ENCODE peak calls at places on chromosomes 7 and 10, in six cellular contexts. O is neuronal stem cell, H is IMR-90, Y is mesendoderm, L is H1, U is mesenchymal stem cell. D is an unnamed sample.

GRCh38 chr7:50190772-50191171 is 97.7 kb upstream of the ZPBP start:
- DNase-seq in O (no peak), H (no peak), Y (no peak), L (no peak), U (no peak), D (no peak)

GRCh38 chr10:27542812-27543211 is 38.7 kb downstream of the RAB18 start:
- DNase-seq in O (no peak), H (peak; percentile 68), Y (no peak), L (no peak), U (peak; percentile 73), D (no peak)

GRCh38 chr10:36475746-36476145 is 649.7 kb upstream of the ANKRD30A start:
- DNase-seq in O (no peak), H (peak; percentile 44), Y (no peak), L (no peak), U (no peak), D (no peak)

GRCh38 chr7:127776776-127777390 is 124.9 kb downstream of the SND1 start:
- DNase-seq in O (no peak), H (peak; percentile 79), Y (no peak), L (no peak), U (peak; percentile 85), D (no peak)

GRCh38 chr10:30422981-30423654 is 10.9 kb upstream of the MAP3K8 start:
- DNase-seq in O (peak; percentile 27), H (peak; percentile 86), Y (peak; percentile 98), L (no peak), U (peak; percentile 33), D (peak; percentile 74)

GRCh38 chr7:6227294-6227846 is 45.1 kb downstream of the CYTH3 start:
- DNase-seq in O (no peak), H (peak; percentile 51), Y (no peak), L (no peak), U (no peak), D (no peak)

GRCh38 chr10:121167534-121168243 is 316.5 kb downstream of the WDR11 start:
- DNase-seq in O (no peak), H (no peak), Y (no peak), L (no peak), U (no peak), D (no peak)

GRCh38 chr10:68561804-68562649 is 1.9 kb downstream of the TET1 start:
- DNase-seq in O (peak; percentile 42), H (no peak), Y (peak; percentile 69), L (peak; percentile 68), U (peak; percentile 66), D (peak; percentile 53)

GRCh38 chr10:116417821-116418220 is 9.8 kb upstream of the PNLIPRP3 start:
- DNase-seq in O (no peak), H (no peak), Y (no peak), L (no peak), U (no peak), D (no peak)

GRCh38 chr10:31939797-31940708 is 11.4 kb upstream of the ARHGAP12 start:
- DNase-seq in O (no peak), H (no peak), Y (peak; percentile 27), L (no peak), U (peak; percentile 38), D (no peak)

GRCh38 chr7:84092207-84092606 is 102.4 kb downstream of the SEMA3A start:
- DNase-seq in O (no peak), H (peak; percentile 40), Y (no peak), L (no peak), U (peak; percentile 71), D (no peak)

GRCh38 chr10:93815304-93816091 is 57.8 kb downstream of the LGI1 start:
- DNase-seq in O (peak; percentile 26), H (no peak), Y (peak; percentile 57), L (no peak), U (peak; percentile 59), D (peak; percentile 37)

DNA sequence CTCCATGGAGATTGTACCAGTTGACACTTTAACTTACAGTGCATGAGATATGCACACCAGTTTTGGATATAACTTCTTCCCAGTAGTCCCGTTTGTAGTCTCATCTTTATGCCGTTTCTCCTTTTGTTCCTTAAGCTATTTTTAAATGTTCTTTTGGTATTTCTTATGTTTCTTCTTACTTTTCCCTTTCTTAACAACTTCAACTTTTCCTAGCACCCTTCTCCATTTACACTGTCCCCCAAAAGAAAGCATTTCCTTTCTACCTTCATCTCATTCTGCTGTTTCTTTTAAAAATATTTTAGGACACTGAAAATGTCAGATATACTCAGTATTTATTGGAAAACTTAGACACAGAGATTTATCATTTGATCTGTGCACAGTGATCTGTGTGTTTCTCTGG is 1.5 kb downstream of the PSMC2 start:
- DNase-seq in O (no peak), H (no peak), Y (no peak), L (no peak), U (no peak), D (no peak)
- H3K9ac ChIP-seq in O (no peak overlapping the region), H (no peak overlapping the region), Y (no peak overlapping the region), L (no peak overlapping the region), U (peak overlapping the region; percentile 96), D (no peak overlapping the region)

GRCh38 chr7:151103973-151104372 is 17.7 kb downstream of the AGAP3 start:
- DNase-seq in O (no peak), H (no peak), Y (no peak), L (no peak), U (no peak), D (no peak)

GRCh38 chr7:151101621-151102396 is 15.5 kb downstream of the AGAP3 start:
- DNase-seq in O (no peak), H (no peak), Y (no peak), L (no peak), U (no peak), D (no peak)

GRCh38 chr7:151102991-151103390 is 16.7 kb downstream of the AGAP3 start:
- DNase-seq in O (no peak), H (no peak), Y (no peak), L (no peak), U (no peak), D (no peak)

GRCh38 chr7:151099486-151100211 is 13.4 kb downstream of the AGAP3 start:
- DNase-seq in O (no peak), H (no peak), Y (no peak), L (no peak), U (peak; percentile 38), D (no peak)

GRCh38 chr7:151100921-151101320 is 14.6 kb downstream of the AGAP3 start:
- DNase-seq in O (no peak), H (no peak), Y (no peak), L (no peak), U (no peak), D (no peak)
- H3K4ac ChIP-seq in O (no peak overlapping the region), H (no peak overlapping the region), Y (no peak overlapping the region), L (no peak overlapping the region), U (no peak overlapping the region), D (no peak overlapping the region)

DNA sequence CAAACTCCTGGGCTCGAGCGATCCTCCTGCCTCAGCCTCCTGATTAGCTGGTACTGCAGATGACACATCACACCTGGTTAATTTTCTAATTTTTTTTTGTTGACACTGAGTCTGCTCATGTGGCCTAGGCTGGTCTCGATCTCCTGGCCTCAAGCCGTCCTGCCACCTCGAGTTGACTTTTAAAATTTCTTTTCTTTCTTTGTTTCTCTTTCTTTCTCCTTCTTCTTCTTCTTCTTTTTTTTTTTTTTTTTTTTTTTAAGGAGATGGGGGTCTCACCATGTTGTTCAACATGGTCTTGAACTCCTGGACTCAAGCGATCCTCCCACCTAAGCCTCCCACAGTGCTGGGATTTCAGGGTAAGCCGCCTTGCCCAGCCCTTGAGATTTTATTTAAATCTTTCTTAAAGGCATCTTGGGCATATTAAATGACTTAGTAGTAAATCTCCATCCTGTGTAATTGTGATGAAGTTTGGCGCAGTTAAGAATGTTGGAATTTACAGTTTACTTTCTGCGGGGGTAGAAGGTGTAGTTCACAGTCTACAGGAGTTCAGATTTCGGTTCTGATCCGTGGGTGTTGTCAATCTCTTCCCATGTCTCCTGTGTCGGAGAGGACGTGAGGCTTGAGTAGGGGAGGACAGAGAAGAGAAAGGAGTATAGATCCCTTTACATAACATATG is 1.1 kb upstream of the ITGA8 start:
- DNase-seq in O (no peak), H (no peak), Y (no peak), L (no peak), U (no peak), D (no peak)
- H3K9ac ChIP-seq in O (no peak overlapping the region), H (no peak overlapping the region), Y (no peak overlapping the region), L (no peak overlapping the region), U (no peak overlapping the region), D (no peak overlapping the region)

GRCh38 chr10:23439920-23440875 is 1.3 kb downstream of the OTUD1 start:
- DNase-seq in O (peak; percentile 18), H (peak; percentile 37), Y (peak; percentile 53), L (peak; percentile 64), U (peak; percentile 58), D (peak; percentile 35)

GRCh38 chr10:23437987-23438546 is 808 bp upstream of the OTUD1 start:
- DNase-seq in O (no peak), H (no peak), Y (no peak), L (peak; percentile 35), U (no peak), D (no peak)

GRCh38 chr10:23439452-23439919 is 611 bp downstream of the OTUD1 start:
- DNase-seq in O (peak; percentile 15), H (no peak), Y (no peak), L (no peak), U (no peak), D (peak; percentile 33)

GRCh38 chr10:23435378-23435777 is 3.5 kb upstream of the OTUD1 start:
- DNase-seq in O (no peak), H (no peak), Y (no peak), L (no peak), U (no peak), D (no peak)

GRCh38 chr10:23438547-23439451 is at the start of gene OTUD1:
- DNase-seq in O (peak; percentile 88), H (peak; percentile 91), Y (peak; percentile 91), L (peak; percentile 92), U (peak; percentile 91), D (peak; percentile 89)
- H3K4ac ChIP-seq in O (no peak within 1 kb of the TSS), H (peak within 1 kb of the TSS; percentile 94), Y (no peak within 1 kb of the TSS), L (peak within 1 kb of the TSS; percentile 60), U (peak within 1 kb of the TSS; percentile 84), D (no peak within 1 kb of the TSS)

GRCh38 chr7:94970085-94970576 is 62.7 kb downstream of the PPP1R9A start:
- DNase-seq in O (no peak), H (no peak), Y (no peak), L (no peak), U (no peak), D (no peak)
- H3K9ac ChIP-seq in O (no peak overlapping the region), H (no peak overlapping the region), Y (no peak overlapping the region), L (no peak overlapping the region), U (no peak overlapping the region), D (no peak overlapping the region)

DNA sequence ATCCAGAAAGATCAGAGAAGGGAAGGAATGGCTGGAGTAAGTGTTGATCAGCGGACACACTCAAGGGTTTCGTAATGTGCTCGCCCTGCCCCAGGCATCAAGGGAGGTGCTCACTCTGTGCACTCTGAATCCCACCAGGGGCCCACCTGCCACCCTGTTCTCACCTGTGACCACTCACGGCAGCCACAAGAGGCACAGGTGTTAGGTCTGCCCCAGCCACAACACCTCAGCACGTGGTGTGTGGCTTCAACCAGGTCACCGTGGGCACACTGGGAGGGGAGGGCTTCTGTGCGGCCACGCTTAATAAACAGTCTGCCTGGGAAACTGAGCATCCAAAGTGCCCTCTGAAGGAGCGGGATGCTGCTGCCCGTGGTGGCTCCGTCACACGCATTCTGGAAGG is 49.8 kb downstream of the CUX1 start:
- DNase-seq in O (no peak), H (no peak), Y (no peak), L (no peak), U (no peak), D (no peak)
- H3K4ac ChIP-seq in O (no peak overlapping the region), H (no peak overlapping the region), Y (no peak overlapping the region), L (no peak overlapping the region), U (no peak overlapping the region), D (no peak overlapping the region)

GRCh38 chr10:122475130-122475529 is 13.8 kb downstream of the HTRA1 start:
- DNase-seq in O (no peak), H (no peak), Y (no peak), L (no peak), U (no peak), D (no peak)
- H3K9ac ChIP-seq in O (no peak overlapping the region), H (no peak overlapping the region), Y (no peak overlapping the region), L (no peak overlapping the region), U (peak overlapping the region; percentile 51), D (no peak overlapping the region)